ENCODE peak calls at places on chromosome 17, in ten cellular contexts. One of them, this sample, is unnamed.

GRCh38 chr17:13346996-13347762 is 254.6 kb downstream of the HS3ST3A1 start:
- DNase-seq in GM10248: no peak
- DNase-seq in progenitor cell of endocrine pancreas: no peak
- DNase-seq in mammary epithelial cell: peak
- DNase-seq in psoas muscle: no peak
- DNase-seq in colonic mucosa: no peak
- DNase-seq in GM12864: no peak
- DNase-seq in left ventricle myocardium inferior: no peak
- DNase-seq in gastrocnemius medialis: no peak
- DNase-seq in CD4-positive, alpha-beta T cell: no peak
- DNase-seq in this sample: peak

GRCh38 chr17:21573961-21574610 is 118.2 kb upstream of the KCNJ18 start:
- DNase-seq in gastrocnemius medialis: peak
- DNase-seq in GM10248: no peak
- DNase-seq in GM12864: no peak
- DNase-seq in colonic mucosa: peak
- DNase-seq in psoas muscle: peak
- DNase-seq in progenitor cell of endocrine pancreas: no peak
- DNase-seq in left ventricle myocardium inferior: peak
- DNase-seq in CD4-positive, alpha-beta T cell: peak
- DNase-seq in mammary epithelial cell: peak
- DNase-seq in this sample: no peak

GRCh38 chr17:64223931-64224657 is 39.0 kb downstream of the TEX2 start:
- DNase-seq in left ventricle myocardium inferior: no peak
- DNase-seq in GM10248: no peak
- DNase-seq in GM12864: no peak
- DNase-seq in colonic mucosa: no peak
- DNase-seq in mammary epithelial cell: no peak
- DNase-seq in psoas muscle: no peak
- DNase-seq in gastrocnemius medialis: no peak
- DNase-seq in progenitor cell of endocrine pancreas: no peak
- DNase-seq in CD4-positive, alpha-beta T cell: no peak
- DNase-seq in this sample: no peak

GRCh38 chr17:41456206-41456605 is 11.0 kb downstream of the KRT32 start:
- DNase-seq in colonic mucosa: no peak
- DNase-seq in progenitor cell of endocrine pancreas: no peak
- DNase-seq in CD4-positive, alpha-beta T cell: no peak
- DNase-seq in GM12864: no peak
- DNase-seq in GM10248: no peak
- DNase-seq in mammary epithelial cell: no peak
- DNase-seq in gastrocnemius medialis: no peak
- DNase-seq in left ventricle myocardium inferior: no peak
- DNase-seq in psoas muscle: no peak
- DNase-seq in this sample: peak

GRCh38 chr17:72900542-72900941 is 191.9 kb downstream of the SLC39A11 start:
- DNase-seq in left ventricle myocardium inferior: no peak
- DNase-seq in colonic mucosa: no peak
- DNase-seq in gastrocnemius medialis: no peak
- DNase-seq in CD4-positive, alpha-beta T cell: no peak
- DNase-seq in psoas muscle: no peak
- DNase-seq in GM12864: no peak
- DNase-seq in GM10248: no peak
- DNase-seq in progenitor cell of endocrine pancreas: no peak
- DNase-seq in mammary epithelial cell: no peak
- DNase-seq in this sample: no peak

GRCh38 chr17:66268247-66268927 is 34.0 kb upstream of the PRKCA start:
- DNase-seq in psoas muscle: no peak
- DNase-seq in GM12864: no peak
- DNase-seq in colonic mucosa: no peak
- DNase-seq in left ventricle myocardium inferior: no peak
- DNase-seq in GM10248: no peak
- DNase-seq in mammary epithelial cell: peak
- DNase-seq in gastrocnemius medialis: no peak
- DNase-seq in progenitor cell of endocrine pancreas: no peak
- DNase-seq in CD4-positive, alpha-beta T cell: no peak
- DNase-seq in this sample: peak

GRCh38 chr17:78351449-78352006 is 8.3 kb downstream of the SOCS3 start:
- DNase-seq in colonic mucosa: peak
- DNase-seq in GM10248: no peak
- DNase-seq in progenitor cell of endocrine pancreas: no peak
- DNase-seq in mammary epithelial cell: peak
- DNase-seq in GM12864: no peak
- DNase-seq in gastrocnemius medialis: peak
- DNase-seq in CD4-positive, alpha-beta T cell: no peak
- DNase-seq in left ventricle myocardium inferior: peak
- DNase-seq in psoas muscle: peak
- DNase-seq in this sample: peak

GRCh38 chr17:57557363-57557762 is 187.7 kb downstream of the CCDC182 start:
- DNase-seq in psoas muscle: no peak
- DNase-seq in GM12864: no peak
- DNase-seq in left ventricle myocardium inferior: no peak
- DNase-seq in mammary epithelial cell: no peak
- DNase-seq in gastrocnemius medialis: no peak
- DNase-seq in progenitor cell of endocrine pancreas: no peak
- DNase-seq in CD4-positive, alpha-beta T cell: no peak
- DNase-seq in colonic mucosa: no peak
- DNase-seq in GM10248: no peak
- DNase-seq in this sample: no peak

GRCh38 chr17:30970757-30971567 is at the start of gene RNF135:
- DNase-seq in psoas muscle: peak
- DNase-seq in CD4-positive, alpha-beta T cell: peak
- DNase-seq in progenitor cell of endocrine pancreas: peak
- DNase-seq in colonic mucosa: peak
- DNase-seq in GM10248: peak
- DNase-seq in GM12864: no peak
- DNase-seq in left ventricle myocardium inferior: peak
- DNase-seq in mammary epithelial cell: peak
- DNase-seq in gastrocnemius medialis: peak
- DNase-seq in this sample: peak

GRCh38 chr17:42287305-42288077 is 807 bp upstream of the STAT5A start:
- DNase-seq in mammary epithelial cell: no peak
- DNase-seq in GM10248: peak
- DNase-seq in progenitor cell of endocrine pancreas: no peak
- DNase-seq in GM12864: no peak
- DNase-seq in left ventricle myocardium inferior: peak
- DNase-seq in gastrocnemius medialis: peak
- DNase-seq in CD4-positive, alpha-beta T cell: peak
- DNase-seq in psoas muscle: peak
- DNase-seq in colonic mucosa: peak
- DNase-seq in this sample: no peak

GRCh38 chr17:7932483-7932891 is 481 bp downstream of the CNTROB start:
- DNase-seq in mammary epithelial cell: peak
- DNase-seq in progenitor cell of endocrine pancreas: no peak
- DNase-seq in left ventricle myocardium inferior: no peak
- DNase-seq in gastrocnemius medialis: no peak
- DNase-seq in GM10248: peak
- DNase-seq in psoas muscle: no peak
- DNase-seq in CD4-positive, alpha-beta T cell: no peak
- DNase-seq in colonic mucosa: peak
- DNase-seq in GM12864: no peak
- DNase-seq in this sample: peak

GRCh38 chr17:63961355-63962207 is 11.1 kb downstream of the SCN4A start:
- DNase-seq in left ventricle myocardium inferior: peak
- DNase-seq in progenitor cell of endocrine pancreas: peak
- DNase-seq in psoas muscle: peak
- DNase-seq in CD4-positive, alpha-beta T cell: no peak
- DNase-seq in GM12864: no peak
- DNase-seq in GM10248: peak
- DNase-seq in gastrocnemius medialis: peak
- DNase-seq in mammary epithelial cell: peak
- DNase-seq in colonic mucosa: peak
- DNase-seq in this sample: peak

GRCh38 chr17:83151442-83152220 is 72.2 kb downstream of the METRNL start:
- DNase-seq in CD4-positive, alpha-beta T cell: no peak
- DNase-seq in GM10248: no peak
- DNase-seq in colonic mucosa: no peak
- DNase-seq in psoas muscle: no peak
- DNase-seq in GM12864: no peak
- DNase-seq in gastrocnemius medialis: no peak
- DNase-seq in mammary epithelial cell: no peak
- DNase-seq in left ventricle myocardium inferior: no peak
- DNase-seq in progenitor cell of endocrine pancreas: no peak
- DNase-seq in this sample: no peak

GRCh38 chr17:38563362-38564253 is 42.1 kb downstream of the SRCIN1 start:
- DNase-seq in colonic mucosa: no peak
- DNase-seq in psoas muscle: no peak
- DNase-seq in GM12864: no peak
- DNase-seq in progenitor cell of endocrine pancreas: no peak
- DNase-seq in left ventricle myocardium inferior: no peak
- DNase-seq in gastrocnemius medialis: no peak
- DNase-seq in CD4-positive, alpha-beta T cell: no peak
- DNase-seq in mammary epithelial cell: no peak
- DNase-seq in GM10248: no peak
- DNase-seq in this sample: no peak

GRCh38 chr17:36008998-36009665 is 7.8 kb upstream of the CCL15 start:
- DNase-seq in GM10248: no peak
- DNase-seq in GM12864: no peak
- DNase-seq in mammary epithelial cell: peak
- DNase-seq in colonic mucosa: peak
- DNase-seq in CD4-positive, alpha-beta T cell: no peak
- DNase-seq in progenitor cell of endocrine pancreas: no peak
- DNase-seq in gastrocnemius medialis: no peak
- DNase-seq in left ventricle myocardium inferior: no peak
- DNase-seq in psoas muscle: no peak
- DNase-seq in this sample: peak

GRCh38 chr17:17146791-17147406 is 59.2 kb downstream of the PLD6 start:
- DNase-seq in GM12864: no peak
- DNase-seq in progenitor cell of endocrine pancreas: no peak
- DNase-seq in CD4-positive, alpha-beta T cell: no peak
- DNase-seq in colonic mucosa: no peak
- DNase-seq in psoas muscle: peak
- DNase-seq in GM10248: no peak
- DNase-seq in left ventricle myocardium inferior: no peak
- DNase-seq in mammary epithelial cell: no peak
- DNase-seq in gastrocnemius medialis: peak
- DNase-seq in this sample: peak

DNA sequence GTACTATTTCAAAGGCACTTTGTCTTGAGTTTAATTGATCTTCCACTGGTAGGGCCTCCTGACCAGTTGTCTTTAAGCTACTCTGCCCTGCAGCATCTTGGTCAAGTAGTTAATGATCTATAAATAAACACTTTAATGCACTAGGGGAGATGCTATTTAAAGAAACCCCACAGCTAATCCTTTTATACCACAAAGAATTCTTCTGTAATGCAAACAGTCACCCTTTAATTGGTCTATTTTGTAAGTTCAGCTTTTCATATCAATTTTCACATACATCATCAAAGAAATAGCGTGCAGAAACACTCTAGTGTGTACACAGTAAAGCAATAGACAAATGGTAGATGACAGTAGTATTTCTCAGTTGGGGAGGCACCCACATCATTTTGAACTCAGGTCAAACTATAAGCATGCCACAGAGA is 70.3 kb downstream of the PMP22 start:
- DNase-seq in CD4-positive, alpha-beta T cell: no peak
- DNase-seq in colonic mucosa: no peak
- DNase-seq in GM10248: no peak
- DNase-seq in mammary epithelial cell: no peak
- DNase-seq in psoas muscle: no peak
- DNase-seq in GM12864: no peak
- DNase-seq in progenitor cell of endocrine pancreas: no peak
- DNase-seq in gastrocnemius medialis: no peak
- DNase-seq in left ventricle myocardium inferior: no peak
- DNase-seq in this sample: no peak
- TF ChIP-seq CTCF in CD4-positive, alpha-beta T cell: no peak
- TF ChIP-seq CTCF in colonic mucosa: no peak
- TF ChIP-seq CTCF in GM10248: no peak
- TF ChIP-seq CTCF in mammary epithelial cell: no peak
- TF ChIP-seq CTCF in psoas muscle: no peak
- TF ChIP-seq CTCF in GM12864: no peak
- TF ChIP-seq CTCF in progenitor cell of endocrine pancreas: no peak
- TF ChIP-seq CTCF in gastrocnemius medialis: no peak
- TF ChIP-seq CTCF in left ventricle myocardium inferior: no peak
- TF ChIP-seq CTCF in this sample: no peak

GRCh38 chr17:45889579-45889978 is 4.8 kb upstream of the MAPT start:
- DNase-seq in colonic mucosa: no peak
- DNase-seq in left ventricle myocardium inferior: no peak
- DNase-seq in gastrocnemius medialis: no peak
- DNase-seq in psoas muscle: no peak
- DNase-seq in CD4-positive, alpha-beta T cell: no peak
- DNase-seq in GM12864: no peak
- DNase-seq in mammary epithelial cell: no peak
- DNase-seq in GM10248: no peak
- DNase-seq in progenitor cell of endocrine pancreas: no peak
- DNase-seq in this sample: no peak
- TF ChIP-seq CTCF in colonic mucosa: no peak
- TF ChIP-seq CTCF in left ventricle myocardium inferior: peak
- TF ChIP-seq CTCF in gastrocnemius medialis: no peak
- TF ChIP-seq CTCF in psoas muscle: no peak
- TF ChIP-seq CTCF in CD4-positive, alpha-beta T cell: no peak
- TF ChIP-seq CTCF in GM12864: no peak
- TF ChIP-seq CTCF in mammary epithelial cell: peak
- TF ChIP-seq CTCF in GM10248: no peak
- TF ChIP-seq CTCF in progenitor cell of endocrine pancreas: peak
- TF ChIP-seq CTCF in this sample: peak

DNA sequence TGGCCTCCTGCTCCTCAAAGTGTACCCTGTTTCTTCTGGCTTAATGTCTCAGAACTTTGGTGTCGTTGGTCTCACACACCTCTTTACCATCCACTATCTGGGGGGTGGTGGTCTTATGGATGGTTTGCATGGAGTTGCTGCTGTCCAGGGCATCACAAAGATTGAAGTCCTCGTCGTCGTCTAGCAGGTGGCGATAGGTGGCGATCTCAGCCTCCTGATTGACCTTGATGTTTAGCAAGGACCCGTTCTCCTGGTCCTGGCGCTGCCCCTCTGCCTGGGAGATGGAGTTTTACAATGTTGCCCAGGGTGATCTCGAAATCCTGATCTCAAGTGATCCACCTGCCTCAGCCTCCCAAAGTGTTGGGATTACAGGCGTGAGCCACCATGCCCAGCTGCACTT is 31.1 kb upstream of the HELZ start:
- DNase-seq in CD4-positive, alpha-beta T cell: no peak
- DNase-seq in GM12864: no peak
- DNase-seq in psoas muscle: no peak
- DNase-seq in gastrocnemius medialis: no peak
- DNase-seq in mammary epithelial cell: no peak
- DNase-seq in left ventricle myocardium inferior: no peak
- DNase-seq in colonic mucosa: no peak
- DNase-seq in GM10248: no peak
- DNase-seq in progenitor cell of endocrine pancreas: no peak
- DNase-seq in this sample: peak
- TF ChIP-seq CTCF in CD4-positive, alpha-beta T cell: no peak
- TF ChIP-seq CTCF in GM12864: no peak
- TF ChIP-seq CTCF in psoas muscle: no peak
- TF ChIP-seq CTCF in gastrocnemius medialis: no peak
- TF ChIP-seq CTCF in mammary epithelial cell: peak
- TF ChIP-seq CTCF in left ventricle myocardium inferior: no peak
- TF ChIP-seq CTCF in colonic mucosa: no peak
- TF ChIP-seq CTCF in GM10248: no peak
- TF ChIP-seq CTCF in progenitor cell of endocrine pancreas: peak
- TF ChIP-seq CTCF in this sample: no peak

DNA sequence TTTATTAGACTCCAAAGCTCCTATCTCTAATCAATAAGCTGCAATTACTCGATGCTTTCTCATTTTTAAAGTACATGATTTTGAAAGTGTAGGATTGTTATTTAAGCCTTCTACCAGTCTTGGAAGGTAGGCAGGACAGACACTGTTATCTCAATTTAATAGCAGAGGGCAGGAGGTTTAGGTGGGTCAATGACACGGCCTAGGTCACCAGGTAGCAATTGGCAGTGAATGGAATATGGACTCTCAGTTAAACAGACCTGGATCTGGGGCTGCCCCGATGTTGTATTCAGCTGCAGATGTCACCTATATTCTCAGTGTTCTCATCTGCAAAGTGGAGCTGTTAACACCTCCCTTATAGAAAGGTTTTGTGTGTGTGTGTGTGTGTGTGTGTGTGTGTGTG is 124.4 kb upstream of the ANKFN1 start:
- DNase-seq in psoas muscle: no peak
- DNase-seq in mammary epithelial cell: no peak
- DNase-seq in GM10248: no peak
- DNase-seq in progenitor cell of endocrine pancreas: no peak
- DNase-seq in left ventricle myocardium inferior: no peak
- DNase-seq in colonic mucosa: no peak
- DNase-seq in CD4-positive, alpha-beta T cell: no peak
- DNase-seq in GM12864: no peak
- DNase-seq in gastrocnemius medialis: no peak
- DNase-seq in this sample: no peak
- TF ChIP-seq CTCF in psoas muscle: no peak
- TF ChIP-seq CTCF in mammary epithelial cell: no peak
- TF ChIP-seq CTCF in GM10248: no peak
- TF ChIP-seq CTCF in progenitor cell of endocrine pancreas: no peak
- TF ChIP-seq CTCF in left ventricle myocardium inferior: no peak
- TF ChIP-seq CTCF in colonic mucosa: no peak
- TF ChIP-seq CTCF in CD4-positive, alpha-beta T cell: no peak
- TF ChIP-seq CTCF in GM12864: no peak
- TF ChIP-seq CTCF in gastrocnemius medialis: no peak
- TF ChIP-seq CTCF in this sample: no peak